ENCODE peak calls at places on chromosomes 4 and X, in nine cellular contexts. One of them, this sample, is unnamed.

GRCh38 chr4:104989363-104989762 is 157.3 kb upstream of the TET2 start:
- DNase-seq in psoas muscle: no peak
- DNase-seq in tibial artery: no peak
- DNase-seq in WERI-Rb-1: no peak
- DNase-seq in testis: no peak
- DNase-seq in uterus: peak; percentile 28
- DNase-seq in AG04450: peak; percentile 4
- DNase-seq in naive thymus-derived CD4-positive, alpha-beta T cell: no peak
- DNase-seq in fibroblast of lung: peak; percentile 79
- DNase-seq in this sample: no peak

GRCh38 chr4:137768881-137769280 is 236.6 kb upstream of the PCDH18 start:
- DNase-seq in psoas muscle: no peak
- DNase-seq in tibial artery: no peak
- DNase-seq in WERI-Rb-1: no peak
- DNase-seq in testis: no peak
- DNase-seq in uterus: no peak
- DNase-seq in AG04450: no peak
- DNase-seq in naive thymus-derived CD4-positive, alpha-beta T cell: no peak
- DNase-seq in fibroblast of lung: no peak
- DNase-seq in this sample: no peak

GRCh38 chr4:41814565-41814964 is 66.0 kb upstream of the PHOX2B start:
- DNase-seq in psoas muscle: no peak
- DNase-seq in tibial artery: no peak
- DNase-seq in WERI-Rb-1: peak; percentile 47
- DNase-seq in testis: peak; percentile 49
- DNase-seq in uterus: no peak
- DNase-seq in AG04450: peak; percentile 4
- DNase-seq in naive thymus-derived CD4-positive, alpha-beta T cell: no peak
- DNase-seq in fibroblast of lung: peak; percentile 3
- DNase-seq in this sample: no peak

GRCh38 chrX:21885568-21885967 is 29.8 kb downstream of the YY2 start:
- DNase-seq in psoas muscle: no peak
- DNase-seq in tibial artery: no peak
- DNase-seq in WERI-Rb-1: no peak
- DNase-seq in testis: no peak
- DNase-seq in uterus: no peak
- DNase-seq in AG04450: no peak
- DNase-seq in naive thymus-derived CD4-positive, alpha-beta T cell: no peak
- DNase-seq in fibroblast of lung: peak; percentile 69
- DNase-seq in this sample: no peak

GRCh38 chr4:1777822-1778641 is 15.1 kb upstream of the FGFR3 start:
- DNase-seq in psoas muscle: no peak
- DNase-seq in tibial artery: no peak
- DNase-seq in WERI-Rb-1: no peak
- DNase-seq in testis: no peak
- DNase-seq in uterus: no peak
- DNase-seq in AG04450: no peak
- DNase-seq in naive thymus-derived CD4-positive, alpha-beta T cell: no peak
- DNase-seq in fibroblast of lung: peak; percentile 39
- DNase-seq in this sample: no peak

GRCh38 chrX:37060999-37061398 is 52.8 kb downstream of the FAM47C start:
- DNase-seq in psoas muscle: no peak
- DNase-seq in tibial artery: no peak
- DNase-seq in WERI-Rb-1: no peak
- DNase-seq in testis: no peak
- DNase-seq in uterus: no peak
- DNase-seq in AG04450: peak; percentile 1
- DNase-seq in naive thymus-derived CD4-positive, alpha-beta T cell: no peak
- DNase-seq in fibroblast of lung: peak; percentile 34
- DNase-seq in this sample: peak; percentile 53

GRCh38 chr4:55938501-55938900 is 10.2 kb upstream of the CEP135 start:
- DNase-seq in psoas muscle: no peak
- DNase-seq in tibial artery: no peak
- DNase-seq in WERI-Rb-1: no peak
- DNase-seq in testis: no peak
- DNase-seq in uterus: no peak
- DNase-seq in AG04450: no peak
- DNase-seq in naive thymus-derived CD4-positive, alpha-beta T cell: no peak
- DNase-seq in fibroblast of lung: no peak
- DNase-seq in this sample: no peak

GRCh38 chr4:142043509-142043908 is 407.1 kb downstream of the IL15 start:
- DNase-seq in psoas muscle: no peak
- DNase-seq in tibial artery: no peak
- DNase-seq in WERI-Rb-1: no peak
- DNase-seq in testis: no peak
- DNase-seq in uterus: no peak
- DNase-seq in AG04450: peak; percentile 16
- DNase-seq in naive thymus-derived CD4-positive, alpha-beta T cell: no peak
- DNase-seq in fibroblast of lung: peak; percentile 69
- DNase-seq in this sample: no peak

GRCh38 chr4:54998991-54999390 is 126.4 kb downstream of the KDR start:
- DNase-seq in psoas muscle: no peak
- DNase-seq in tibial artery: no peak
- DNase-seq in WERI-Rb-1: no peak
- DNase-seq in testis: no peak
- DNase-seq in uterus: no peak
- DNase-seq in AG04450: no peak
- DNase-seq in naive thymus-derived CD4-positive, alpha-beta T cell: no peak
- DNase-seq in fibroblast of lung: peak; percentile 12
- DNase-seq in this sample: no peak

GRCh38 chrX:24646745-24647182 is 383 bp downstream of the PCYT1B start:
- DNase-seq in psoas muscle: no peak
- DNase-seq in tibial artery: no peak
- DNase-seq in WERI-Rb-1: peak; percentile 10
- DNase-seq in testis: no peak
- DNase-seq in uterus: no peak
- DNase-seq in AG04450: no peak
- DNase-seq in naive thymus-derived CD4-positive, alpha-beta T cell: no peak
- DNase-seq in fibroblast of lung: peak; percentile 17
- DNase-seq in this sample: no peak

GRCh38 chrX:47854474-47854873 is 17.8 kb downstream of the ZNF81 start:
- DNase-seq in psoas muscle: no peak
- DNase-seq in tibial artery: no peak
- DNase-seq in WERI-Rb-1: peak; percentile 50
- DNase-seq in testis: peak; percentile 67
- DNase-seq in uterus: peak; percentile 21
- DNase-seq in AG04450: no peak
- DNase-seq in naive thymus-derived CD4-positive, alpha-beta T cell: peak; percentile 34
- DNase-seq in fibroblast of lung: no peak
- DNase-seq in this sample: no peak

GRCh38 chr4:139416073-139416673 is 37.7 kb upstream of the RAB33B start:
- DNase-seq in psoas muscle: no peak
- DNase-seq in tibial artery: no peak
- DNase-seq in WERI-Rb-1: no peak
- DNase-seq in testis: no peak
- DNase-seq in uterus: no peak
- DNase-seq in AG04450: peak; percentile 32
- DNase-seq in naive thymus-derived CD4-positive, alpha-beta T cell: peak; percentile 42
- DNase-seq in fibroblast of lung: peak; percentile 48
- DNase-seq in this sample: peak; percentile 52

GRCh38 chr4:13328591-13328990 is 155.5 kb downstream of the RAB28 start:
- DNase-seq in psoas muscle: no peak
- DNase-seq in tibial artery: no peak
- DNase-seq in WERI-Rb-1: no peak
- DNase-seq in testis: no peak
- DNase-seq in uterus: no peak
- DNase-seq in AG04450: no peak
- DNase-seq in naive thymus-derived CD4-positive, alpha-beta T cell: no peak
- DNase-seq in fibroblast of lung: peak; percentile 61
- DNase-seq in this sample: no peak

GRCh38 chr4:13327991-13328390 is 156.1 kb downstream of the RAB28 start:
- DNase-seq in psoas muscle: no peak
- DNase-seq in tibial artery: no peak
- DNase-seq in WERI-Rb-1: no peak
- DNase-seq in testis: no peak
- DNase-seq in uterus: no peak
- DNase-seq in AG04450: no peak
- DNase-seq in naive thymus-derived CD4-positive, alpha-beta T cell: no peak
- DNase-seq in fibroblast of lung: no peak
- DNase-seq in this sample: no peak

GRCh38 chr4:13331827-13332226 is 152.3 kb downstream of the RAB28 start:
- DNase-seq in psoas muscle: no peak
- DNase-seq in tibial artery: no peak
- DNase-seq in WERI-Rb-1: no peak
- DNase-seq in testis: no peak
- DNase-seq in uterus: no peak
- DNase-seq in AG04450: no peak
- DNase-seq in naive thymus-derived CD4-positive, alpha-beta T cell: no peak
- DNase-seq in fibroblast of lung: no peak
- DNase-seq in this sample: no peak

GRCh38 chr4:13329963-13330362 is 154.2 kb downstream of the RAB28 start:
- DNase-seq in psoas muscle: no peak
- DNase-seq in tibial artery: no peak
- DNase-seq in WERI-Rb-1: no peak
- DNase-seq in testis: no peak
- DNase-seq in uterus: no peak
- DNase-seq in AG04450: no peak
- DNase-seq in naive thymus-derived CD4-positive, alpha-beta T cell: no peak
- DNase-seq in fibroblast of lung: peak; percentile 76
- DNase-seq in this sample: no peak

DNA sequence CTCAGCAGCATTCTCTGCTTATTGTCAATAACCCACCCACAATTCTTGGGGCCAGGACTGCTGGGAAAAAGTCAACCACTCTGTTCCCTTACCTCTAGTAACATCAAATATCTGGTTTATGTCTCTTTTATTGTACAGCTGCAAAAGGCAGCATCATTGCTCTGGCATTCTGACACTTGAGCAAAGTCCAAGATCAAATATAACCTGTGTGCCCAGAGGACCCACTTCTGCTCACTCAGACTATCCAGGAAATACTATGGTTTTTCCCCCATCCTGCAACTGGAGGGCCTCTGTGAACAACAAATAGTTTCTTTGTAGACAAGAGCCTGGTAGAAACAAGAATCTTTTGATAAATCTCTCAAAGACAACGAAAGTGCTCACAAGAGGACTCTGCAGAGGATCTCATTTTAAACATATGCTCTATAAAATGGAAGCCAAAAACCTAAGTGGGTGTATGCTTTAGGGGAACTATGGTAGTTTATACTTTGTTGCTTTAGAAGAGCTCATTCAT is 154.7 kb downstream of the RAB28 start:
- DNase-seq in psoas muscle: no peak
- DNase-seq in tibial artery: no peak
- DNase-seq in WERI-Rb-1: no peak
- DNase-seq in testis: no peak
- DNase-seq in uterus: no peak
- DNase-seq in AG04450: no peak
- DNase-seq in naive thymus-derived CD4-positive, alpha-beta T cell: no peak
- DNase-seq in fibroblast of lung: no peak
- DNase-seq in this sample: no peak
- H3K4me3 ChIP-seq in psoas muscle: no peak overlapping the region
- H3K4me3 ChIP-seq in tibial artery: no peak overlapping the region
- H3K4me3 ChIP-seq in WERI-Rb-1: no peak overlapping the region
- H3K4me3 ChIP-seq in testis: no peak overlapping the region
- H3K4me3 ChIP-seq in uterus: no peak overlapping the region
- H3K4me3 ChIP-seq in AG04450: no peak overlapping the region
- H3K4me3 ChIP-seq in naive thymus-derived CD4-positive, alpha-beta T cell: no peak overlapping the region
- H3K4me3 ChIP-seq in fibroblast of lung: no peak overlapping the region
- H3K4me3 ChIP-seq in this sample: no peak overlapping the region

DNA sequence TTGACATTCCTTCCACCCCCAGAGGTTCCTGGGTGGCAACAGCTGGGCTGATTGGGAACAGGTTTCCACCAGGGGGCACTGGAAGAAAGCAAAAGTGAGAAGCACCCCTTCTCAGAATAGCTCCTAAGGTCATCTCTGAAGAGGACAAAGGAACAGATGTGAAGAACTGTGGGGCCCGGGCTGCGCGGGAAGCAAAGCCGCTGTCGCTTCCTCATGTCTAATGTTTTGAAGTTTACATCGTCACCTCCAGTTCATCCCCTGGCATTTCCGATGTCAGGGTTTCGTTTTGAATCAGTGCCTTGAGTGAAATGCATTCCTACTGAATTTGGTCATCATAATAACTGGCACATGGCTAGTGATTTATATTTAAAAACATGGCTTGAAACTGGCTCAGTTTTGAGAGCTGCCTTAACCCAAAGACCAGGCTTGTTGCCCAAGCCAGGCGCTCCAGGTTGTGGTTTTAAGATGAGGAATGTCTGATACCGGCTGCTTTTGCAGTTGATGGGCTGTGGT is 6.1 kb downstream of the TXK start:
- DNase-seq in psoas muscle: peak; percentile 55
- DNase-seq in tibial artery: peak; percentile 45
- DNase-seq in WERI-Rb-1: peak; percentile 84
- DNase-seq in testis: peak; percentile 46
- DNase-seq in uterus: peak; percentile 28
- DNase-seq in AG04450: peak; percentile 76
- DNase-seq in naive thymus-derived CD4-positive, alpha-beta T cell: peak; percentile 74
- DNase-seq in fibroblast of lung: peak; percentile 99
- DNase-seq in this sample: peak; percentile 8
- H3K4me3 ChIP-seq in psoas muscle: peak overlapping the region; percentile 40
- H3K4me3 ChIP-seq in tibial artery: peak overlapping the region; percentile 32
- H3K4me3 ChIP-seq in WERI-Rb-1: no peak overlapping the region
- H3K4me3 ChIP-seq in testis: no peak overlapping the region
- H3K4me3 ChIP-seq in uterus: no peak overlapping the region
- H3K4me3 ChIP-seq in AG04450: peak overlapping the region; percentile 22
- H3K4me3 ChIP-seq in naive thymus-derived CD4-positive, alpha-beta T cell: peak overlapping the region; percentile 52
- H3K4me3 ChIP-seq in fibroblast of lung: peak overlapping the region; percentile 27
- H3K4me3 ChIP-seq in this sample: no peak overlapping the region

DNA sequence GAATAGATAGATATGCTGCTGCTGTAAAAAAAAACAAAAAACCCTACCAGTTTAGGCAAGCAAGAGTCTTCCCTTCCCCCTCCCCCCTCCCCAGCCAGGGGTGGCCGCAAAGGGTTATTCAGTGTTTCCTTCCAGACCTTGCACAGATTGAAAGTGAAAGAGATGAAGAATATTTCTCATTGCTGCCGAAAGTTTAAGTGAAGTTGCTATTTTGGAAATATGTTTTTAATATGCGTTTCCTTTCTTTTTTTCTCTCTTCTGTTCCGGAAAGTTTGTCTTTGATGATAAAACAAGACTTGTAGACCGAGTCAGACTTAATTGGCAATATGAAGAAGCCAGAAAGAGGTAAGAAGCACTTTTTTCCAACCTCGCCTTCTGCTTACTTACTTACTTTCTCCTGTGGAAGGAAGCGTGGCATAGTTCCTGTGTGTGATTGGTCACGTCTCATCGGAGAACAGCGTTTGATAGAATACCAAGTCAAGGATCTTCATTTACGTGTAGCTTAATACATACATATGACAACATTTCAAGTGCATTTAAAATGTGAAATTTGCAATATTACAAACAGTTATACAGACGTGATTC is 58.4 kb upstream of the CLCN4 start:
- DNase-seq in psoas muscle: no peak
- DNase-seq in tibial artery: no peak
- DNase-seq in WERI-Rb-1: no peak
- DNase-seq in testis: no peak
- DNase-seq in uterus: no peak
- DNase-seq in AG04450: no peak
- DNase-seq in naive thymus-derived CD4-positive, alpha-beta T cell: peak; percentile 73
- DNase-seq in fibroblast of lung: no peak
- DNase-seq in this sample: no peak
- H3K4me3 ChIP-seq in psoas muscle: peak overlapping the region; percentile 27
- H3K4me3 ChIP-seq in tibial artery: peak overlapping the region; percentile 39
- H3K4me3 ChIP-seq in WERI-Rb-1: no peak overlapping the region
- H3K4me3 ChIP-seq in testis: no peak overlapping the region
- H3K4me3 ChIP-seq in uterus: no peak overlapping the region
- H3K4me3 ChIP-seq in AG04450: no peak overlapping the region
- H3K4me3 ChIP-seq in naive thymus-derived CD4-positive, alpha-beta T cell: peak overlapping the region; percentile 72
- H3K4me3 ChIP-seq in fibroblast of lung: no peak overlapping the region
- H3K4me3 ChIP-seq in this sample: no peak overlapping the region

GRCh38 chrX:2628751-2629315 is 62.3 kb upstream of the CD99 start:
- DNase-seq in psoas muscle: no peak
- DNase-seq in tibial artery: no peak
- DNase-seq in WERI-Rb-1: no peak
- DNase-seq in testis: peak; percentile 73
- DNase-seq in uterus: no peak
- DNase-seq in AG04450: no peak
- DNase-seq in naive thymus-derived CD4-positive, alpha-beta T cell: peak; percentile 57
- DNase-seq in fibroblast of lung: no peak
- DNase-seq in this sample: no peak
- H3K4me3 ChIP-seq in psoas muscle: no peak overlapping the region
- H3K4me3 ChIP-seq in tibial artery: no peak overlapping the region
- H3K4me3 ChIP-seq in WERI-Rb-1: no peak overlapping the region
- H3K4me3 ChIP-seq in testis: no peak overlapping the region
- H3K4me3 ChIP-seq in uterus: no peak overlapping the region
- H3K4me3 ChIP-seq in AG04450: no peak overlapping the region
- H3K4me3 ChIP-seq in naive thymus-derived CD4-positive, alpha-beta T cell: peak overlapping the region; percentile 43
- H3K4me3 ChIP-seq in fibroblast of lung: no peak overlapping the region
- H3K4me3 ChIP-seq in this sample: no peak overlapping the region

This sample was measured in SK-N-MC.